ENCODE peak calls at places on chromosome 12, in five cellular contexts. F is mesothelial cell of epicardium, Y is bronchial epithelial cell, J is HFF-Myc, A is GM06990. E is an unnamed sample.

GRCh38 chr12:22494319-22494718 is 50.0 kb downstream of the C2CD5 start:
- DNase-seq in F (no peak), Y (no peak), J (no peak), A (no peak), E (no peak)

GRCh38 chr12:95548056-95548538 is 3.2 kb downstream of the USP44 start:
- DNase-seq in F (no peak), Y (no peak), J (no peak), A (peak; percentile 10), E (no peak)

GRCh38 chr12:124377981-124378509 is 83.2 kb downstream of the RFLNA start:
- DNase-seq in F (no peak), Y (no peak), J (no peak), A (no peak), E (no peak)

GRCh38 chr12:32995623-32996022 is 99.0 kb upstream of the PKP2 start:
- DNase-seq in F (no peak), Y (peak; percentile 51), J (no peak), A (no peak), E (no peak)

GRCh38 chr12:53325539-53326061 is 4.2 kb upstream of the AAAS start:
- DNase-seq in F (no peak), Y (no peak), J (no peak), A (peak; percentile 41), E (no peak)

GRCh38 chr12:69616025-69616424 is 5.3 kb upstream of the LRRC10 start:
- DNase-seq in F (no peak), Y (no peak), J (no peak), A (no peak), E (no peak)

GRCh38 chr12:122845041-122845864 is 10.0 kb downstream of the HIP1R start:
- DNase-seq in F (no peak), Y (no peak), J (no peak), A (no peak), E (peak; percentile 36)

GRCh38 chr12:78759387-78759786 is 105.2 kb upstream of the SYT1 start:
- DNase-seq in F (no peak), Y (peak; percentile 28), J (peak; percentile 75), A (no peak), E (no peak)

GRCh38 chr12:115209230-115209629 is 525.3 kb upstream of the TBX3 start:
- DNase-seq in F (no peak), Y (no peak), J (no peak), A (no peak), E (no peak)

GRCh38 chr12:117189725-117190209 is 503 bp downstream of the FBXO21 start:
- DNase-seq in F (no peak), Y (no peak), J (no peak), A (peak; percentile 60), E (no peak)

GRCh38 chr12:32365473-32366064 is 33.8 kb upstream of the FGD4 start:
- DNase-seq in F (no peak), Y (peak; percentile 71), J (peak; percentile 47), A (peak; percentile 21), E (no peak)

GRCh38 chr12:119578112-119578511 is 15.5 kb upstream of the TMEM233 start:
- DNase-seq in F (no peak), Y (peak; percentile 52), J (no peak), A (no peak), E (no peak)

GRCh38 chr12:85076688-85077430 is 40.7 kb downstream of the LRRIQ1 start:
- DNase-seq in F (no peak), Y (peak; percentile 96), J (peak; percentile 52), A (no peak), E (no peak)

GRCh38 chr12:9372202-9372601 is 164.0 kb upstream of the PZP start:
- DNase-seq in F (no peak), Y (peak; percentile 44), J (no peak), A (no peak), E (no peak)

GRCh38 chr12:24901975-24902461 is 46.9 kb downstream of the BCAT1 start:
- DNase-seq in F (no peak), Y (no peak), J (no peak), A (peak; percentile 31), E (no peak)

GRCh38 chr12:109554761-109555160 is 18.5 kb downstream of the MMAB start:
- DNase-seq in F (no peak), Y (no peak), J (no peak), A (no peak), E (no peak)

GRCh38 chr12:50218386-50218785 is 51.2 kb upstream of the CERS5 start:
- DNase-seq in F (no peak), Y (peak; percentile 94), J (no peak), A (no peak), E (no peak)

GRCh38 chr12:6332459-6332858 is 9.4 kb downstream of the TNFRSF1A start:
- DNase-seq in F (no peak), Y (peak; percentile 98), J (no peak), A (no peak), E (no peak)

GRCh38 chr12:124758266-124759200 is 105.1 kb downstream of the SCARB1 start:
- DNase-seq in F (no peak), Y (no peak), J (no peak), A (no peak), E (no peak)

GRCh38 chr12:31897791-31898503 is 61.3 kb upstream of the RESF1 start:
- DNase-seq in F (no peak), Y (no peak), J (peak; percentile 42), A (peak; percentile 49), E (no peak)

GRCh38 chr12:25710149-25710548 is 157.1 kb upstream of the LMNTD1 start:
- DNase-seq in F (no peak), Y (no peak), J (no peak), A (no peak), E (no peak)

GRCh38 chr12:25249951-25250738 is 584 bp downstream of the KRAS start:
- DNase-seq in F (peak; percentile 43), Y (no peak), J (no peak), A (peak; percentile 50), E (peak; percentile 59)

GRCh38 chr12:124395986-124396385 is 101.1 kb downstream of the RFLNA start:
- DNase-seq in F (no peak), Y (no peak), J (no peak), A (no peak), E (no peak)

GRCh38 chr12:70982286-70982685 is 61.7 kb upstream of the PTPRR start:
- DNase-seq in F (no peak), Y (peak; percentile 60), J (no peak), A (no peak), E (no peak)

GRCh38 chr12:11711675-11712327 is 62.3 kb downstream of the ETV6 start:
- DNase-seq in F (no peak), Y (no peak), J (no peak), A (no peak), E (no peak)

GRCh38 chr12:5428332-5429221 is 3.3 kb upstream of the NTF3 start:
- DNase-seq in F (no peak), Y (no peak), J (no peak), A (no peak), E (no peak)

GRCh38 chr12:62278022-62278421 is 17.8 kb downstream of the USP15 start:
- DNase-seq in F (no peak), Y (no peak), J (no peak), A (no peak), E (no peak)

GRCh38 chr12:8870591-8870990 is 43.7 kb upstream of the PHC1 start:
- DNase-seq in F (no peak), Y (no peak), J (no peak), A (no peak), E (no peak)

GRCh38 chr12:59780605-59781135 is 184.8 kb downstream of the SLC16A7 start:
- DNase-seq in F (no peak), Y (peak; percentile 63), J (peak; percentile 24), A (no peak), E (no peak)
- TF ChIP-seq CTCF in F (no peak), Y (peak; percentile 65), J (peak; percentile 34), A (peak; percentile 20), E (peak; percentile 23)

GRCh38 chr12:112852810-112853209 is 54.0 kb upstream of the OAS1 start:
- DNase-seq in F (no peak), Y (no peak), J (no peak), A (no peak), E (no peak)

GRCh38 chr12:112852127-112852526 is 54.6 kb upstream of the OAS1 start:
- DNase-seq in F (no peak), Y (no peak), J (no peak), A (no peak), E (no peak)

GRCh38 chr12:112858776-112859175 is 48.0 kb upstream of the OAS1 start:
- DNase-seq in F (no peak), Y (peak; percentile 44), J (no peak), A (no peak), E (no peak)

GRCh38 chr12:112854344-112854743 is 52.4 kb upstream of the OAS1 start:
- DNase-seq in F (no peak), Y (no peak), J (no peak), A (no peak), E (no peak)

DNA sequence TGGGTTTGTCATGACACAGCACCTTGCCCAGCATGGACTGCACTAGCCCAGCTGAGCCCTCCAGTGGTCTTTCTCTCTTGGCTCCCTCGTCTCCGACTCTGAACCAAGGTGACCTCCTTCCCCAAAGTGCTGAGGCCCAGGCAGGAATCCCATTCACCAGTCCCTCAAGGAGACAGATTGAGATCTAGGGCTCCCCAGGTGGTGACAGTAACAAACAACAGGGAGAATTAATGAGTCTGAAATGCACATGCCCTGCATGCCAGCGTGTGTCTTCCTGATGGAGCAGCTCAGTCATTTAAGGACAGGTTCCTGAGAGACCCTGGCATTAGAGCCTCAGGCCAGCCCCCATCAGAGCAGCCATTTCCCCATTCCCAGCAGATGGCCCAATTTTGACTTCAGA is 51.4 kb upstream of the OAS1 start:
- DNase-seq in F (no peak), Y (peak; percentile 29), J (no peak), A (no peak), E (no peak)
- TF ChIP-seq CTCF in F (no peak), Y (peak; percentile 53), J (peak; percentile 8), A (peak; percentile 13), E (peak; percentile 33)

GRCh38 chr12:20122274-20122673 is 246.1 kb upstream of the PDE3A start:
- DNase-seq in F (no peak), Y (no peak), J (no peak), A (no peak), E (no peak)
- TF ChIP-seq CTCF in F (no peak), Y (no peak), J (no peak), A (no peak), E (no peak)

GRCh38 chr12:14076538-14076937 is 95.1 kb upstream of the GRIN2B start:
- DNase-seq in F (no peak), Y (peak; percentile 71), J (no peak), A (no peak), E (no peak)
- TF ChIP-seq CTCF in F (no peak), Y (no peak), J (no peak), A (no peak), E (no peak)

DNA sequence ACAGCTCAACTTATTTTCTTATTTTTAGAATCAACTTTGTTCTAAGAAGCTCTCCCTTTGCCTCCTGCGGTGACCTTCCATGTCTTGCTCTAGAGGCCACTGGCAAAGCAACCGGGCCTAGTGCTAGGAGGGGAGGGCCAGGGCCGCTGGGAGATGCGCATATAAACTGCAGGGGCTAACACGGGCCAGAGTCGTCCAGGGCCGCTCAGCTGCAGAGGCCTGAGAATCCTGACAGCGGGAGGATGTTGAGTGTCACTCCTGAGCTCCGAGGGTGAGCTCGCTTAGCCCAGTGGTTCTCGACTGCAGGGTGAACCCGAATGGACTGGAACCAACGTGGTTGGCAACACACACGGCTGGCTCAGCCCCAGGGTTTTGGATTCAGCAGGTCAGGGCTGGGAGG is 6.5 kb upstream of the PIWIL1 start:
- DNase-seq in F (no peak), Y (no peak), J (no peak), A (no peak), E (no peak)
- TF ChIP-seq CTCF in F (no peak), Y (no peak), J (no peak), A (no peak), E (no peak)